ENCODE peak calls at places on chromosomes 4 and X, in six cellular contexts. P is RWPE2, A is progenitor cell of endocrine pancreas, S is adipocyte, B is AG20443, Z is AG04449. T is an unnamed sample.

GRCh38 chr4:164799410-164799809 is 45.5 kb downstream of the SMIM31 start:
- DNase-seq in P (no peak), A (no peak), S (no peak), B (no peak), Z (no peak), T (no peak)

GRCh38 chrX:14027031-14027430 is 2.7 kb downstream of the GEMIN8 start:
- DNase-seq in P (no peak), A (no peak), S (no peak), B (no peak), Z (no peak), T (peak)

GRCh38 chrX:96685205-96686099 is 810 bp downstream of the DIAPH2 start:
- DNase-seq in P (no peak), A (peak), S (peak), B (peak), Z (no peak), T (peak)

GRCh38 chr4:128521634-128522253 is 234.1 kb upstream of the PGRMC2 start:
- DNase-seq in P (no peak), A (no peak), S (no peak), B (peak), Z (no peak), T (peak)

GRCh38 chr4:56874166-56874565 is 33.5 kb upstream of the REST start:
- DNase-seq in P (no peak), A (no peak), S (no peak), B (no peak), Z (no peak), T (no peak)

GRCh38 chrX:49209434-49210251 is 9.7 kb upstream of the SYP start:
- DNase-seq in P (no peak), A (no peak), S (no peak), B (no peak), Z (no peak), T (peak)

GRCh38 chr4:183355405-183355804 is 33.2 kb upstream of the CLDN24 start:
- DNase-seq in P (no peak), A (no peak), S (peak), B (peak), Z (no peak), T (peak)

GRCh38 chr4:132865458-132865857 is 283.6 kb upstream of the PCDH10 start:
- DNase-seq in P (no peak), A (no peak), S (no peak), B (no peak), Z (no peak), T (no peak)

GRCh38 chr4:102299708-102300107 is 45.6 kb downstream of the SLC39A8 start:
- DNase-seq in P (no peak), A (peak), S (peak), B (peak), Z (no peak), T (peak)

GRCh38 chrX:120299928-120300327 is 11.3 kb downstream of the TMEM255A start:
- DNase-seq in P (no peak), A (no peak), S (no peak), B (no peak), Z (no peak), T (no peak)

T was measured in foreskin fibroblast.